ENCODE peak calls at places on chromosomes 7 and 10, in seven cellular contexts. One of them, this sample, is unnamed.

GRCh38 chr7:4683884-4684565 is 1.9 kb downstream of the FOXK1 start:
- DNase-seq in HepG2: peak; percentile 41
- DNase-seq in GM12878: peak; percentile 52
- DNase-seq in HCT116: no peak
- DNase-seq in K562: peak; percentile 25
- DNase-seq in H1: no peak
- DNase-seq in SK-N-SH: peak; percentile 73
- DNase-seq in this sample: no peak

GRCh38 chr7:66683770-66684123 is 55.1 kb downstream of the KCTD7 start:
- DNase-seq in SK-N-SH: no peak
- DNase-seq in HepG2: no peak
- DNase-seq in K562: no peak
- DNase-seq in HCT116: no peak
- DNase-seq in H1: no peak
- DNase-seq in GM12878: no peak
- DNase-seq in this sample: no peak

GRCh38 chr7:47604496-47604890 is 22.6 kb upstream of the TNS3 start:
- DNase-seq in HepG2: no peak
- DNase-seq in K562: no peak
- DNase-seq in SK-N-SH: no peak
- DNase-seq in GM12878: no peak
- DNase-seq in HCT116: no peak
- DNase-seq in H1: no peak
- DNase-seq in this sample: no peak

GRCh38 chr7:20408467-20408826 is 77.7 kb downstream of the ITGB8 start:
- DNase-seq in K562: no peak
- DNase-seq in H1: no peak
- DNase-seq in SK-N-SH: no peak
- DNase-seq in GM12878: no peak
- DNase-seq in HCT116: no peak
- DNase-seq in HepG2: no peak
- DNase-seq in this sample: no peak

GRCh38 chr7:95527033-95527775 is 41.5 kb downstream of the ASB4 start:
- DNase-seq in K562: peak; percentile 74
- DNase-seq in SK-N-SH: peak; percentile 77
- DNase-seq in HCT116: peak; percentile 50
- DNase-seq in HepG2: peak; percentile 58
- DNase-seq in H1: peak; percentile 67
- DNase-seq in GM12878: no peak
- DNase-seq in this sample: peak; percentile 60

GRCh38 chr7:141144921-141145629 is 71.2 kb downstream of the TMEM178B start:
- DNase-seq in SK-N-SH: peak; percentile 40
- DNase-seq in K562: no peak
- DNase-seq in HepG2: no peak
- DNase-seq in H1: no peak
- DNase-seq in HCT116: no peak
- DNase-seq in GM12878: no peak
- DNase-seq in this sample: no peak

GRCh38 chr7:64558323-64558705 is 4.6 kb downstream of the ZNF680 start:
- DNase-seq in HCT116: no peak
- DNase-seq in SK-N-SH: no peak
- DNase-seq in HepG2: no peak
- DNase-seq in H1: no peak
- DNase-seq in GM12878: no peak
- DNase-seq in K562: no peak
- DNase-seq in this sample: no peak

GRCh38 chr10:31000867-31001266 is 30.8 kb downstream of the ZNF438 start:
- DNase-seq in GM12878: no peak
- DNase-seq in SK-N-SH: no peak
- DNase-seq in H1: no peak
- DNase-seq in K562: no peak
- DNase-seq in HCT116: no peak
- DNase-seq in HepG2: no peak
- DNase-seq in this sample: no peak

GRCh38 chr10:101848894-101849351 is 5.3 kb upstream of the KCNIP2 start:
- DNase-seq in HCT116: no peak
- DNase-seq in K562: no peak
- DNase-seq in SK-N-SH: no peak
- DNase-seq in HepG2: no peak
- DNase-seq in GM12878: no peak
- DNase-seq in H1: no peak
- DNase-seq in this sample: no peak

GRCh38 chr10:22816298-22816653 is 101.9 kb upstream of the PIP4K2A start:
- DNase-seq in HepG2: no peak
- DNase-seq in HCT116: peak; percentile 89
- DNase-seq in SK-N-SH: no peak
- DNase-seq in K562: peak; percentile 31
- DNase-seq in GM12878: no peak
- DNase-seq in H1: no peak
- DNase-seq in this sample: no peak

GRCh38 chr7:115363916-115364315 is 442.0 kb downstream of the MDFIC start:
- DNase-seq in HepG2: no peak
- DNase-seq in K562: no peak
- DNase-seq in SK-N-SH: no peak
- DNase-seq in GM12878: no peak
- DNase-seq in HCT116: no peak
- DNase-seq in H1: no peak
- DNase-seq in this sample: no peak

GRCh38 chr7:35878356-35878755 is 77.5 kb downstream of the SEPTIN7 start:
- DNase-seq in HepG2: no peak
- DNase-seq in H1: no peak
- DNase-seq in K562: no peak
- DNase-seq in SK-N-SH: no peak
- DNase-seq in GM12878: no peak
- DNase-seq in HCT116: no peak
- DNase-seq in this sample: no peak

GRCh38 chr7:81470084-81470723 is 299.6 kb downstream of the HGF start:
- DNase-seq in HepG2: peak; percentile 42
- DNase-seq in HCT116: peak; percentile 73
- DNase-seq in K562: peak; percentile 14
- DNase-seq in SK-N-SH: peak; percentile 53
- DNase-seq in H1: peak; percentile 69
- DNase-seq in GM12878: no peak
- DNase-seq in this sample: peak; percentile 58

GRCh38 chr7:4692055-4692454 is 10.0 kb downstream of the FOXK1 start:
- DNase-seq in HepG2: no peak
- DNase-seq in HCT116: no peak
- DNase-seq in SK-N-SH: no peak
- DNase-seq in H1: no peak
- DNase-seq in K562: no peak
- DNase-seq in GM12878: no peak
- DNase-seq in this sample: no peak

GRCh38 chr10:88651131-88651541 is 13.1 kb upstream of the LIPF start:
- DNase-seq in HCT116: no peak
- DNase-seq in SK-N-SH: no peak
- DNase-seq in HepG2: no peak
- DNase-seq in K562: no peak
- DNase-seq in H1: no peak
- DNase-seq in GM12878: no peak
- DNase-seq in this sample: no peak

GRCh38 chr10:96833220-96834001 is 1.3 kb downstream of the LCOR start:
- DNase-seq in K562: peak; percentile 32
- DNase-seq in GM12878: no peak
- DNase-seq in H1: peak; percentile 55
- DNase-seq in SK-N-SH: peak; percentile 47
- DNase-seq in HCT116: no peak
- DNase-seq in HepG2: peak; percentile 59
- DNase-seq in this sample: peak; percentile 43

GRCh38 chr7:56053993-56054392 is 2.4 kb downstream of the CCT6A start:
- DNase-seq in GM12878: no peak
- DNase-seq in SK-N-SH: no peak
- DNase-seq in HepG2: no peak
- DNase-seq in HCT116: no peak
- DNase-seq in K562: no peak
- DNase-seq in H1: no peak
- DNase-seq in this sample: no peak

GRCh38 chr7:64528770-64529169 is 34.1 kb downstream of the ZNF680 start:
- DNase-seq in HepG2: no peak
- DNase-seq in K562: no peak
- DNase-seq in H1: no peak
- DNase-seq in SK-N-SH: no peak
- DNase-seq in GM12878: no peak
- DNase-seq in HCT116: no peak
- DNase-seq in this sample: no peak

GRCh38 chr7:82166666-82167065 is 276.9 kb downstream of the CACNA2D1 start:
- DNase-seq in K562: no peak
- DNase-seq in GM12878: no peak
- DNase-seq in SK-N-SH: no peak
- DNase-seq in HepG2: no peak
- DNase-seq in H1: no peak
- DNase-seq in HCT116: no peak
- DNase-seq in this sample: no peak

GRCh38 chr7:94301024-94301588 is 93.6 kb upstream of the COL1A2 start:
- DNase-seq in HCT116: peak; percentile 79
- DNase-seq in HepG2: peak; percentile 79
- DNase-seq in GM12878: no peak
- DNase-seq in H1: peak; percentile 57
- DNase-seq in SK-N-SH: peak; percentile 27
- DNase-seq in K562: peak; percentile 64
- DNase-seq in this sample: peak; percentile 83

GRCh38 chr10:103637855-103638561 is 144.5 kb downstream of the NEURL1 start:
- DNase-seq in HCT116: no peak
- DNase-seq in K562: no peak
- DNase-seq in GM12878: no peak
- DNase-seq in SK-N-SH: no peak
- DNase-seq in H1: no peak
- DNase-seq in HepG2: no peak
- DNase-seq in this sample: no peak

GRCh38 chr7:49001610-49002033 is 77.3 kb downstream of the CDC14C start:
- DNase-seq in GM12878: peak; percentile 24
- DNase-seq in SK-N-SH: peak; percentile 41
- DNase-seq in K562: peak; percentile 8
- DNase-seq in HCT116: no peak
- DNase-seq in HepG2: peak; percentile 20
- DNase-seq in H1: peak; percentile 82
- DNase-seq in this sample: peak; percentile 87

GRCh38 chr10:96272256-96272985 is 1.1 kb upstream of the BLNK start:
- DNase-seq in HCT116: no peak
- DNase-seq in K562: no peak
- DNase-seq in HepG2: no peak
- DNase-seq in GM12878: no peak
- DNase-seq in H1: no peak
- DNase-seq in SK-N-SH: no peak
- DNase-seq in this sample: no peak

GRCh38 chr7:94003446-94004023 is 620 bp downstream of the BET1 start:
- DNase-seq in SK-N-SH: no peak
- DNase-seq in GM12878: no peak
- DNase-seq in K562: peak; percentile 49
- DNase-seq in HepG2: peak; percentile 45
- DNase-seq in H1: no peak
- DNase-seq in HCT116: no peak
- DNase-seq in this sample: no peak

GRCh38 chr10:5746197-5746596 is 61.6 kb downstream of the TASOR2 start:
- DNase-seq in SK-N-SH: no peak
- DNase-seq in HCT116: no peak
- DNase-seq in K562: no peak
- DNase-seq in GM12878: no peak
- DNase-seq in H1: no peak
- DNase-seq in HepG2: no peak
- DNase-seq in this sample: no peak
- H3K4me3 ChIP-seq in SK-N-SH: no peak overlapping the region
- H3K4me3 ChIP-seq in HCT116: no peak overlapping the region
- H3K4me3 ChIP-seq in K562: no peak overlapping the region
- H3K4me3 ChIP-seq in GM12878: no peak overlapping the region
- H3K4me3 ChIP-seq in H1: no peak overlapping the region
- H3K4me3 ChIP-seq in HepG2: no peak overlapping the region
- H3K4me3 ChIP-seq in this sample: no peak overlapping the region

DNA sequence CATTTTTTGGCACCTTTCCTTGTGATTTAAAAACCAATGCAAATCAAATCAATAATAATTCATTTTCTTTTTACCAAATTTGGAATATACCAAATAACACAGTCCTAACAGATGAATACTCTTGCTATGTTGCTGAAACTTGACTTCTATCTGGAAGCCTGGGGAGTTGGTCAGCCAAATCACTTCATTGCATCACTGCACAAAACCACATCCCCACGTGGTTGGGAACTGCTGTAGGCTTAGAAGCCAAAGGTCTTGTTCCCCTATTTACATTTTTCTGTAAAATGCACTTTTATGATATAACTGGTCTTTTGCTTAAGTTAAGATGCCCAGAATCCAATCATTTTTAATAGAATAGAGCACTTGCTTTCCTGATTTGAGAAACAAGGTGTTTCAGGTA is 15.2 kb downstream of the GPR85 start:
- DNase-seq in HCT116: no peak
- DNase-seq in K562: no peak
- DNase-seq in H1: no peak
- DNase-seq in HepG2: no peak
- DNase-seq in SK-N-SH: no peak
- DNase-seq in GM12878: no peak
- DNase-seq in this sample: no peak
- TF ChIP-seq YY1 in HCT116: no peak
- TF ChIP-seq YY1 in K562: no peak
- TF ChIP-seq YY1 in H1: no peak
- TF ChIP-seq YY1 in HepG2: no peak
- TF ChIP-seq YY1 in SK-N-SH: no peak
- TF ChIP-seq YY1 in GM12878: no peak
- TF ChIP-seq YY1 in this sample: no peak

GRCh38 chr7:126485791-126486190 is 767.0 kb downstream of the GRM8 start:
- DNase-seq in K562: no peak
- DNase-seq in H1: no peak
- DNase-seq in SK-N-SH: no peak
- DNase-seq in GM12878: no peak
- DNase-seq in HCT116: no peak
- DNase-seq in HepG2: no peak
- DNase-seq in this sample: no peak

GRCh38 chr7:126488043-126488442 is 764.7 kb downstream of the GRM8 start:
- DNase-seq in HCT116: no peak
- DNase-seq in GM12878: no peak
- DNase-seq in SK-N-SH: no peak
- DNase-seq in K562: no peak
- DNase-seq in HepG2: no peak
- DNase-seq in H1: no peak
- DNase-seq in this sample: no peak

GRCh38 chr7:126486806-126487205 is 765.9 kb downstream of the GRM8 start:
- DNase-seq in H1: no peak
- DNase-seq in HCT116: no peak
- DNase-seq in SK-N-SH: no peak
- DNase-seq in HepG2: no peak
- DNase-seq in GM12878: no peak
- DNase-seq in K562: no peak
- DNase-seq in this sample: no peak

GRCh38 chr7:126483972-126484371 is 768.8 kb downstream of the GRM8 start:
- DNase-seq in HepG2: no peak
- DNase-seq in HCT116: no peak
- DNase-seq in H1: no peak
- DNase-seq in SK-N-SH: peak; percentile 58
- DNase-seq in GM12878: no peak
- DNase-seq in K562: no peak
- DNase-seq in this sample: no peak
- H3K4me3 ChIP-seq in HepG2: no peak overlapping the region
- H3K4me3 ChIP-seq in HCT116: no peak overlapping the region
- H3K4me3 ChIP-seq in H1: no peak overlapping the region
- H3K4me3 ChIP-seq in SK-N-SH: no peak overlapping the region
- H3K4me3 ChIP-seq in GM12878: no peak overlapping the region
- H3K4me3 ChIP-seq in K562: no peak overlapping the region
- H3K4me3 ChIP-seq in this sample: no peak overlapping the region

GRCh38 chr7:98703916-98704315 is 86.8 kb downstream of the NPTX2 start:
- DNase-seq in HepG2: no peak
- DNase-seq in K562: no peak
- DNase-seq in H1: no peak
- DNase-seq in GM12878: no peak
- DNase-seq in SK-N-SH: no peak
- DNase-seq in HCT116: no peak
- DNase-seq in this sample: no peak
- TF ChIP-seq YY1 in HepG2: no peak
- TF ChIP-seq YY1 in K562: no peak
- TF ChIP-seq YY1 in H1: no peak
- TF ChIP-seq YY1 in GM12878: no peak
- TF ChIP-seq YY1 in SK-N-SH: no peak
- TF ChIP-seq YY1 in HCT116: no peak
- TF ChIP-seq YY1 in this sample: no peak

This sample was measured in NT2/D1.